ENCODE peak calls at places on chromosomes 13 and 19, in four cellular contexts. One of them, this sample, is unnamed.
A peak's percentile ranks its signal among the peaks of the same experiment; 100 is the strongest.

GRCh38 chr13:106132216-106132615 is 403.2 kb downstream of the EFNB2 start:
- DNase-seq in hepatocyte: no peak
- DNase-seq in fibroblast of mammary gland: no peak
- DNase-seq in CD8-positive, alpha-beta T cell: no peak
- DNase-seq in this sample: no peak

GRCh38 chr19:16917401-16917800 is 28.6 kb downstream of the F2RL3 start:
- DNase-seq in hepatocyte: no peak
- DNase-seq in fibroblast of mammary gland: no peak
- DNase-seq in CD8-positive, alpha-beta T cell: no peak
- DNase-seq in this sample: no peak

GRCh38 chr19:45817725-45818301 is 2.7 kb upstream of the RSPH6A start:
- DNase-seq in hepatocyte: no peak
- DNase-seq in fibroblast of mammary gland: no peak
- DNase-seq in CD8-positive, alpha-beta T cell: no peak
- DNase-seq in this sample: no peak

GRCh38 chr13:23963184-23963931 is 66.1 kb upstream of the C1QTNF9B start:
- DNase-seq in hepatocyte: no peak
- DNase-seq in fibroblast of mammary gland: no peak
- DNase-seq in CD8-positive, alpha-beta T cell: no peak
- DNase-seq in this sample: no peak

GRCh38 chr13:114237415-114238112 is 2.9 kb downstream of the CDC16 start:
- DNase-seq in hepatocyte: no peak
- DNase-seq in fibroblast of mammary gland: no peak
- DNase-seq in CD8-positive, alpha-beta T cell: no peak
- DNase-seq in this sample: no peak

GRCh38 chr13:40812724-40813445 is 23.5 kb downstream of the SLC25A15 start:
- DNase-seq in hepatocyte: no peak
- DNase-seq in fibroblast of mammary gland: peak; percentile 65
- DNase-seq in CD8-positive, alpha-beta T cell: no peak
- DNase-seq in this sample: peak; percentile 19

GRCh38 chr13:38763446-38764381 is 76.8 kb downstream of the FREM2 start:
- DNase-seq in hepatocyte: peak; percentile 68
- DNase-seq in fibroblast of mammary gland: peak; percentile 43
- DNase-seq in CD8-positive, alpha-beta T cell: no peak
- DNase-seq in this sample: peak; percentile 66

GRCh38 chr19:12996542-12997094 is 1.3 kb downstream of the NFIX start:
- DNase-seq in hepatocyte: no peak
- DNase-seq in fibroblast of mammary gland: no peak
- DNase-seq in CD8-positive, alpha-beta T cell: no peak
- DNase-seq in this sample: no peak

GRCh38 chr13:98839826-98840769 is 87.6 kb upstream of the SLC15A1 start:
- DNase-seq in hepatocyte: peak; percentile 85
- DNase-seq in fibroblast of mammary gland: peak; percentile 58
- DNase-seq in CD8-positive, alpha-beta T cell: peak; percentile 27
- DNase-seq in this sample: peak; percentile 74

GRCh38 chr19:13025819-13026477 is 30.7 kb downstream of the NFIX start:
- DNase-seq in hepatocyte: no peak
- DNase-seq in fibroblast of mammary gland: no peak
- DNase-seq in CD8-positive, alpha-beta T cell: no peak
- DNase-seq in this sample: no peak

GRCh38 chr13:40340368-40341085 is 325.9 kb downstream of the FOXO1 start:
- DNase-seq in hepatocyte: no peak
- DNase-seq in fibroblast of mammary gland: no peak
- DNase-seq in CD8-positive, alpha-beta T cell: no peak
- DNase-seq in this sample: peak; percentile 46

GRCh38 chr19:480016-480855 is 16.1 kb upstream of the MADCAM1 start:
- DNase-seq in hepatocyte: peak; percentile 86
- DNase-seq in fibroblast of mammary gland: peak; percentile 55
- DNase-seq in CD8-positive, alpha-beta T cell: peak; percentile 58
- DNase-seq in this sample: peak; percentile 65

GRCh38 chr19:47741544-47742125 is 3.7 kb upstream of the NOP53 start:
- DNase-seq in hepatocyte: no peak
- DNase-seq in fibroblast of mammary gland: peak; percentile 18
- DNase-seq in CD8-positive, alpha-beta T cell: no peak
- DNase-seq in this sample: no peak

GRCh38 chr13:80630685-80631121 is 289.8 kb upstream of the SPRY2 start:
- DNase-seq in hepatocyte: no peak
- DNase-seq in fibroblast of mammary gland: peak; percentile 78
- DNase-seq in CD8-positive, alpha-beta T cell: no peak
- DNase-seq in this sample: peak; percentile 72

GRCh38 chr13:40158218-40158617 is 502.8 kb downstream of the COG6 start:
- DNase-seq in hepatocyte: no peak
- DNase-seq in fibroblast of mammary gland: no peak
- DNase-seq in CD8-positive, alpha-beta T cell: no peak
- DNase-seq in this sample: no peak

GRCh38 chr13:45473627-45474026 is 8.9 kb downstream of the COG3 start:
- DNase-seq in hepatocyte: no peak
- DNase-seq in fibroblast of mammary gland: no peak
- DNase-seq in CD8-positive, alpha-beta T cell: peak; percentile 14
- DNase-seq in this sample: peak; percentile 24

GRCh38 chr13:32427852-32428580 is at the start of gene N4BP2L1:
- DNase-seq in hepatocyte: peak; percentile 79
- DNase-seq in fibroblast of mammary gland: peak; percentile 37
- DNase-seq in CD8-positive, alpha-beta T cell: peak; percentile 83
- DNase-seq in this sample: peak; percentile 44

GRCh38 chr13:51659276-51660127 is 75.2 kb downstream of the WDFY2 start:
- DNase-seq in hepatocyte: no peak
- DNase-seq in fibroblast of mammary gland: peak; percentile 67
- DNase-seq in CD8-positive, alpha-beta T cell: no peak
- DNase-seq in this sample: peak; percentile 24

GRCh38 chr13:99501952-99502310 is 659 bp downstream of the TM9SF2 start:
- DNase-seq in hepatocyte: peak; percentile 55
- DNase-seq in fibroblast of mammary gland: no peak
- DNase-seq in CD8-positive, alpha-beta T cell: peak; percentile 18
- DNase-seq in this sample: peak; percentile 36

GRCh38 chr13:59951011-59951410 is 212.7 kb downstream of the DIAPH3 start:
- DNase-seq in hepatocyte: no peak
- DNase-seq in fibroblast of mammary gland: no peak
- DNase-seq in CD8-positive, alpha-beta T cell: no peak
- DNase-seq in this sample: peak; percentile 64

GRCh38 chr13:90654970-90655369 is 692.5 kb upstream of the MIR17HG start:
- DNase-seq in hepatocyte: no peak
- DNase-seq in fibroblast of mammary gland: no peak
- DNase-seq in CD8-positive, alpha-beta T cell: no peak
- DNase-seq in this sample: no peak

GRCh38 chr13:65856464-65856863 is 1373.7 kb downstream of the PCDH9 start:
- DNase-seq in hepatocyte: peak; percentile 5
- DNase-seq in fibroblast of mammary gland: peak; percentile 82
- DNase-seq in CD8-positive, alpha-beta T cell: no peak
- DNase-seq in this sample: peak; percentile 82

GRCh38 chr19:3348042-3348441 is 18.3 kb upstream of the NFIC start:
- DNase-seq in hepatocyte: no peak
- DNase-seq in fibroblast of mammary gland: no peak
- DNase-seq in CD8-positive, alpha-beta T cell: no peak
- DNase-seq in this sample: no peak

GRCh38 chr13:72539925-72540324 is 187.5 kb downstream of the MZT1 start:
- DNase-seq in hepatocyte: no peak
- DNase-seq in fibroblast of mammary gland: no peak
- DNase-seq in CD8-positive, alpha-beta T cell: no peak
- DNase-seq in this sample: no peak

GRCh38 chr19:39053276-39054090 is 21.1 kb upstream of the FBXO27 start:
- DNase-seq in hepatocyte: peak; percentile 88
- DNase-seq in fibroblast of mammary gland: no peak
- DNase-seq in CD8-positive, alpha-beta T cell: no peak
- DNase-seq in this sample: no peak

GRCh38 chr19:48501961-48502719 is 9.5 kb downstream of the LMTK3 start:
- DNase-seq in hepatocyte: peak; percentile 97
- DNase-seq in fibroblast of mammary gland: peak; percentile 20
- DNase-seq in CD8-positive, alpha-beta T cell: peak; percentile 73
- DNase-seq in this sample: no peak

GRCh38 chr13:35891486-35891885 is 239.7 kb downstream of the DCLK1 start:
- DNase-seq in hepatocyte: no peak
- DNase-seq in fibroblast of mammary gland: peak; percentile 27
- DNase-seq in CD8-positive, alpha-beta T cell: no peak
- DNase-seq in this sample: no peak

GRCh38 chr13:103815619-103816018 is 749.4 kb upstream of the SLC10A2 start:
- DNase-seq in hepatocyte: no peak
- DNase-seq in fibroblast of mammary gland: no peak
- DNase-seq in CD8-positive, alpha-beta T cell: no peak
- DNase-seq in this sample: peak; percentile 55

GRCh38 chr13:34070006-34070405 is 252.1 kb downstream of the RFC3 start:
- DNase-seq in hepatocyte: no peak
- DNase-seq in fibroblast of mammary gland: peak; percentile 33
- DNase-seq in CD8-positive, alpha-beta T cell: no peak
- DNase-seq in this sample: peak; percentile 33

GRCh38 chr13:27401210-27401609 is 23.2 kb upstream of the GTF3A start:
- DNase-seq in hepatocyte: peak; percentile 20
- DNase-seq in fibroblast of mammary gland: no peak
- DNase-seq in CD8-positive, alpha-beta T cell: no peak
- DNase-seq in this sample: no peak

GRCh38 chr19:17359905-17360800 is 17.0 kb downstream of the PLVAP start:
- DNase-seq in hepatocyte: no peak
- DNase-seq in fibroblast of mammary gland: no peak
- DNase-seq in CD8-positive, alpha-beta T cell: no peak
- DNase-seq in this sample: no peak

DNA sequence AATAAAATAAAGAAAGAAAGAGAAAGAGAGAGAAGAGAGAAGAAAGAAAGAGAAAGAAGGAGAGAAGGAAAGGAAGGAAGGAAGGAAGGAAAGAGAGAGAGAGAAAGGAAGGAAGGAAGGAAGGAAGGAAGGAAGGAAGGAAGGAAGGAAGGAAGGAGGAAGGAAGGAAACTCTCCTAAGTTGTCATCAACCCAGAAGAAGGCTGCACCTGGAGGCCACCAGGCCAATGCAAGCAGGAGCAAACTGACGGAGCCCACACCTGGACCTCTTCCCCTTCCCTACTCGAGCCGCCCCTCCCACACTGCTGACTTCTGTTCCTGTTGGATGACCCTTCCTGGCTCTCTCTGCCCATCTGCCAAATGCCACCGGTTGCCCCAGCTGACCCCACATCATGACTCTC is 8.7 kb downstream of the ACER1 start:
- DNase-seq in hepatocyte: no peak
- DNase-seq in fibroblast of mammary gland: no peak
- DNase-seq in CD8-positive, alpha-beta T cell: no peak
- DNase-seq in this sample: no peak
- H3K4me3 ChIP-seq in hepatocyte: no peak overlapping the region
- H3K4me3 ChIP-seq in fibroblast of mammary gland: no peak overlapping the region
- H3K4me3 ChIP-seq in CD8-positive, alpha-beta T cell: no peak overlapping the region
- H3K4me3 ChIP-seq in this sample: no peak overlapping the region

GRCh38 chr19:33174186-33174585 is 19.9 kb upstream of the LRP3 start:
- DNase-seq in hepatocyte: no peak
- DNase-seq in fibroblast of mammary gland: no peak
- DNase-seq in CD8-positive, alpha-beta T cell: no peak
- DNase-seq in this sample: no peak

GRCh38 chr19:33175156-33175782 is 18.9 kb upstream of the LRP3 start:
- DNase-seq in hepatocyte: no peak
- DNase-seq in fibroblast of mammary gland: no peak
- DNase-seq in CD8-positive, alpha-beta T cell: no peak
- DNase-seq in this sample: no peak

GRCh38 chr19:33177417-33177976 is 16.6 kb upstream of the LRP3 start:
- DNase-seq in hepatocyte: peak; percentile 86
- DNase-seq in fibroblast of mammary gland: no peak
- DNase-seq in CD8-positive, alpha-beta T cell: peak; percentile 80
- DNase-seq in this sample: no peak

GRCh38 chr19:33175886-33176669 is 18.1 kb upstream of the LRP3 start:
- DNase-seq in hepatocyte: peak; percentile 48
- DNase-seq in fibroblast of mammary gland: peak; percentile 22
- DNase-seq in CD8-positive, alpha-beta T cell: no peak
- DNase-seq in this sample: peak; percentile 33

GRCh38 chr19:33176670-33177416 is 17.3 kb upstream of the LRP3 start:
- DNase-seq in hepatocyte: peak; percentile 97
- DNase-seq in fibroblast of mammary gland: peak; percentile 98
- DNase-seq in CD8-positive, alpha-beta T cell: peak; percentile 93
- DNase-seq in this sample: peak; percentile 99
- TF ChIP-seq CTCF in hepatocyte: no peak
- TF ChIP-seq CTCF in fibroblast of mammary gland: no peak
- TF ChIP-seq CTCF in CD8-positive, alpha-beta T cell: no peak
- TF ChIP-seq CTCF in this sample: peak; percentile 27

GRCh38 chr19:10474962-10475451 is 28.1 kb downstream of the KEAP1 start:
- DNase-seq in hepatocyte: no peak
- DNase-seq in fibroblast of mammary gland: no peak
- DNase-seq in CD8-positive, alpha-beta T cell: no peak
- DNase-seq in this sample: no peak

GRCh38 chr19:10478476-10478875 is 24.7 kb downstream of the KEAP1 start:
- DNase-seq in hepatocyte: no peak
- DNase-seq in fibroblast of mammary gland: peak; percentile 46
- DNase-seq in CD8-positive, alpha-beta T cell: no peak
- DNase-seq in this sample: no peak

GRCh38 chr19:10473192-10473591 is 30.0 kb downstream of the KEAP1 start:
- DNase-seq in hepatocyte: no peak
- DNase-seq in fibroblast of mammary gland: no peak
- DNase-seq in CD8-positive, alpha-beta T cell: no peak
- DNase-seq in this sample: no peak

GRCh38 chr19:10478903-10479384 is 24.2 kb downstream of the KEAP1 start:
- DNase-seq in hepatocyte: peak; percentile 71
- DNase-seq in fibroblast of mammary gland: peak; percentile 89
- DNase-seq in CD8-positive, alpha-beta T cell: peak; percentile 89
- DNase-seq in this sample: peak; percentile 94
- H3K4me3 ChIP-seq in hepatocyte: no peak overlapping the region
- H3K4me3 ChIP-seq in fibroblast of mammary gland: peak overlapping the region; percentile 30
- H3K4me3 ChIP-seq in CD8-positive, alpha-beta T cell: peak overlapping the region; percentile 28
- H3K4me3 ChIP-seq in this sample: peak overlapping the region; percentile 47

DNA sequence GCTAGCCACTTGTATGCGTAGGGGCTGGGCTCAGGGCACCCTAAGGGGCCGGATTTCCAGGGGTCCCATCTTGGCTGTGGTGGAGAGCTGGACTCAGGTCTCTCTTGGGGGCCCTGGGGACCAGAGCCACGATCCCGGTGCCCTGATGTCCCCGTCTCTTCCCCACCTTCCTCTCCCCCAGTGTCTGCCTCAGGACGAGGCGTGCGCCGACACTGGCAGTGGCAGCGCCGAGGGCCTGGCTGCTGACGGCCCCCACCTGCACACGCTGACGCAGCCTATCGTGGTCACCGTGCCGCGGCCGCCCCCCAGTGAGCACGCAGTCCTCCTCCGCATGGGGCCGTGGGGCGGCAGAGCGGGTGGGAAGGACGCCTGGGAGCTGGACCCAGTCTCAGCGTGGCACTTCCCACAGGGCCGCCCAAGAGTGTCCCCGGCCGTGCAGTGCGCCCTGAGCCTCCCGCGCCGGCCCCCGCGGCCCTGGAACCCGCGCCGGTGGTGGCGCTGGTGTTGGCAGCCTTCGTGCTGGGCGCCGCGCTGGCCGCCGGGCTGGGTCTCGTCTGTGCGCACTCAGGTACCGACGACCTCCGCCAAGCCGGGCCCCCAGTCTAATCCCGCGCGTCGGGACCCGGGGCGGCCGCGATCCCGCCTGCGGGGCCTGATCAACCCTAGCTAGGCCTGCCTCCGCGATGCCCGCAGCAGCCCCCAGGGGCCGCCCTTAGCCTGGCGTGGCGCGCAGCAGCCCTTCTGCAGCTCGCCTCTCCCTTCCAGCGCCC is 2.7 kb upstream of the SNAPC2 start:
- DNase-seq in hepatocyte: peak; percentile 85
- DNase-seq in fibroblast of mammary gland: peak; percentile 46
- DNase-seq in CD8-positive, alpha-beta T cell: peak; percentile 65
- DNase-seq in this sample: peak; percentile 62
- TF ChIP-seq CTCF in hepatocyte: peak; percentile 61
- TF ChIP-seq CTCF in fibroblast of mammary gland: peak; percentile 38
- TF ChIP-seq CTCF in CD8-positive, alpha-beta T cell: peak; percentile 58
- TF ChIP-seq CTCF in this sample: peak; percentile 58

DNA sequence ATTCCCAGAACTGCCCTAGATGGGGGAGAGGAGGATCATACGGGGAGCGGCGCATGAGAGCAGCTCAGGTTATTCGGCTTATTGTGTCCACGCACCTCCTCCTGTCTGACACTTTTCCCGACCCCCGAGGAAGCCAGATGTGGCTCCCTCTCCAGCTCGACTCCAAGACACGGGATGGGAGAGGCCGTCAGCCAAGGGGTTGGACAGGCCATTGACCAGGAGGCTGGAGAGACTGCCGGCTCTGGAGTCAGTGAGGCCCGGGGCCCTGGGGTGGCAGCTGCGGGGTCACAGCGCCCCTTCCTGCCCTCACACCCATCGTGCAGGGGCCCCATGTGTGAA is 2.9 kb downstream of the DMKN start:
- DNase-seq in hepatocyte: no peak
- DNase-seq in fibroblast of mammary gland: no peak
- DNase-seq in CD8-positive, alpha-beta T cell: no peak
- DNase-seq in this sample: no peak
- H3K4me3 ChIP-seq in hepatocyte: no peak overlapping the region
- H3K4me3 ChIP-seq in fibroblast of mammary gland: no peak overlapping the region
- H3K4me3 ChIP-seq in CD8-positive, alpha-beta T cell: peak overlapping the region; percentile 59
- H3K4me3 ChIP-seq in this sample: no peak overlapping the region

This sample was measured in choroid plexus epithelial cell.